ENCODE peak calls at places on chromosome 7, in six cellular contexts. One of them, this sample, is unnamed.

GRCh38 chr7:2175091-2175490 is 57.7 kb downstream of the MAD1L1 start:
- DNase-seq in left ventricle myocardium inferior: no peak
- DNase-seq in coronary artery: no peak
- DNase-seq in epithelial cell of proximal tubule: peak
- DNase-seq in A549: no peak
- DNase-seq in fibroblast of mammary gland: no peak
- DNase-seq in this sample: no peak

GRCh38 chr7:47786557-47787248 is 161.6 kb downstream of the PKD1L1 start:
- DNase-seq in left ventricle myocardium inferior: peak
- DNase-seq in coronary artery: peak
- DNase-seq in epithelial cell of proximal tubule: peak
- DNase-seq in A549: peak
- DNase-seq in fibroblast of mammary gland: peak
- DNase-seq in this sample: no peak

GRCh38 chr7:34143397-34143796 is 238.1 kb downstream of the BMPER start:
- DNase-seq in left ventricle myocardium inferior: no peak
- DNase-seq in coronary artery: no peak
- DNase-seq in epithelial cell of proximal tubule: no peak
- DNase-seq in A549: no peak
- DNase-seq in fibroblast of mammary gland: peak
- DNase-seq in this sample: no peak

GRCh38 chr7:2527505-2528464 is 8.2 kb downstream of the LFNG start:
- DNase-seq in left ventricle myocardium inferior: peak
- DNase-seq in coronary artery: no peak
- DNase-seq in epithelial cell of proximal tubule: no peak
- DNase-seq in A549: peak
- DNase-seq in fibroblast of mammary gland: peak
- DNase-seq in this sample: no peak

GRCh38 chr7:148935451-148935850 is 51.4 kb upstream of the EZH2 start:
- DNase-seq in left ventricle myocardium inferior: no peak
- DNase-seq in coronary artery: no peak
- DNase-seq in epithelial cell of proximal tubule: no peak
- DNase-seq in A549: no peak
- DNase-seq in fibroblast of mammary gland: no peak
- DNase-seq in this sample: no peak

GRCh38 chr7:93226310-93226709 is at the start of gene HEPACAM2:
- DNase-seq in left ventricle myocardium inferior: no peak
- DNase-seq in coronary artery: no peak
- DNase-seq in epithelial cell of proximal tubule: no peak
- DNase-seq in A549: no peak
- DNase-seq in fibroblast of mammary gland: no peak
- DNase-seq in this sample: no peak

GRCh38 chr7:82044497-82045080 is 274.7 kb upstream of the HGF start:
- DNase-seq in left ventricle myocardium inferior: no peak
- DNase-seq in coronary artery: no peak
- DNase-seq in epithelial cell of proximal tubule: no peak
- DNase-seq in A549: peak
- DNase-seq in fibroblast of mammary gland: peak
- DNase-seq in this sample: peak

GRCh38 chr7:129047761-129048160 is 7.2 kb downstream of the TNPO3 start:
- DNase-seq in left ventricle myocardium inferior: no peak
- DNase-seq in coronary artery: no peak
- DNase-seq in epithelial cell of proximal tubule: no peak
- DNase-seq in A549: no peak
- DNase-seq in fibroblast of mammary gland: no peak
- DNase-seq in this sample: no peak

GRCh38 chr7:43585521-43585920 is 2.6 kb downstream of the STK17A start:
- DNase-seq in left ventricle myocardium inferior: no peak
- DNase-seq in coronary artery: no peak
- DNase-seq in epithelial cell of proximal tubule: no peak
- DNase-seq in A549: no peak
- DNase-seq in fibroblast of mammary gland: peak
- DNase-seq in this sample: peak

GRCh38 chr7:126659124-126659523 is 593.6 kb downstream of the GRM8 start:
- DNase-seq in left ventricle myocardium inferior: no peak
- DNase-seq in coronary artery: no peak
- DNase-seq in epithelial cell of proximal tubule: no peak
- DNase-seq in A549: no peak
- DNase-seq in fibroblast of mammary gland: no peak
- DNase-seq in this sample: peak

GRCh38 chr7:154566877-154567276 is 436.0 kb downstream of the PAXIP1 start:
- DNase-seq in left ventricle myocardium inferior: no peak
- DNase-seq in coronary artery: no peak
- DNase-seq in epithelial cell of proximal tubule: no peak
- DNase-seq in A549: no peak
- DNase-seq in fibroblast of mammary gland: no peak
- DNase-seq in this sample: no peak

GRCh38 chr7:154569916-154570315 is 433.0 kb downstream of the PAXIP1 start:
- DNase-seq in left ventricle myocardium inferior: no peak
- DNase-seq in coronary artery: no peak
- DNase-seq in epithelial cell of proximal tubule: no peak
- DNase-seq in A549: no peak
- DNase-seq in fibroblast of mammary gland: no peak
- DNase-seq in this sample: no peak

GRCh38 chr7:154571772-154572171 is 431.2 kb downstream of the PAXIP1 start:
- DNase-seq in left ventricle myocardium inferior: no peak
- DNase-seq in coronary artery: no peak
- DNase-seq in epithelial cell of proximal tubule: no peak
- DNase-seq in A549: no peak
- DNase-seq in fibroblast of mammary gland: no peak
- DNase-seq in this sample: no peak

GRCh38 chr7:154564676-154565075 is 438.2 kb downstream of the PAXIP1 start:
- DNase-seq in left ventricle myocardium inferior: no peak
- DNase-seq in coronary artery: no peak
- DNase-seq in epithelial cell of proximal tubule: no peak
- DNase-seq in A549: no peak
- DNase-seq in fibroblast of mammary gland: no peak
- DNase-seq in this sample: no peak

DNA sequence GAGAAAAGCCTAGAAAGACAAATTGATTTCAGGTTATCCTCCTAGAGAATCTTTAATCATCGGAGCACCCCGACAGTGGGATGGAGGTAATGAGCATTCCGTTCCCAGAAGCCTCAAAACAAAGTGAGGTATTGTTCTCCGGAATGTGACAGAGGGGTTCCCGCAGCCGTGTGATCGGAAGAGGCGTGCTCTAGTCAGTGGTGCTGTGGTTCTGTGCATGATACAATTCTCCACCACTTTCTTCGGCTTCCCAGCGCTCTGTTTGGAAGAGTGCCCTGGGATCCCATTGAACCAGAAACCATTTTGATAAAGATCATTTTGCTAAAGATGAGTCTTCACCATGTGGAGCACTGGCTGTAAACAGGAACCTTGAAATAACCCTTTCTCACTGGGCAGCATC is 434.6 kb downstream of the PAXIP1 start:
- DNase-seq in left ventricle myocardium inferior: no peak
- DNase-seq in coronary artery: no peak
- DNase-seq in epithelial cell of proximal tubule: no peak
- DNase-seq in A549: no peak
- DNase-seq in fibroblast of mammary gland: no peak
- DNase-seq in this sample: no peak
- H3K4me3 ChIP-seq in left ventricle myocardium inferior: no peak
- H3K4me3 ChIP-seq in coronary artery: no peak
- H3K4me3 ChIP-seq in epithelial cell of proximal tubule: no peak
- H3K4me3 ChIP-seq in A549: no peak
- H3K4me3 ChIP-seq in fibroblast of mammary gland: no peak
- H3K4me3 ChIP-seq in this sample: no peak

DNA sequence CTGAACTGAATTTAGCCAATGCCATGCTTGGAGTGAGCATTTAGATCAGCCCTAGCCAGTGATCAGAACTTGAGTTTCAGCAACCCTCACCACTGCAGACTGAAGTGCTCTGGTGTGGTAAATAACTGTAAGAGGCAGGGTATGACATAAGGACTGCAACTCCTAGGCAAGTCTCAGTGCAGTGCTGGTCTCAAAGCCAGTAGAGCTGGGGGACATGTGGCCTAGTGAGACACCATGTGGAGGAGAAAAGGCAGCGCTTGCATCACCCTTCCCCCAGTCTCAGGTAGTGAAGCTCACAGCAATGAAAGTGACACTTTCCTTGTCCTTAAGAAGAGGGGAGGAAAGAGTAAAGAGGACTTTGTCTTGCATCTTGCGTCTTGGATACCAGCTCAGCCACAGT is 386.8 kb upstream of the POT1 start:
- DNase-seq in left ventricle myocardium inferior: no peak
- DNase-seq in coronary artery: no peak
- DNase-seq in epithelial cell of proximal tubule: peak
- DNase-seq in A549: peak
- DNase-seq in fibroblast of mammary gland: no peak
- DNase-seq in this sample: peak
- TF ChIP-seq CTCF in left ventricle myocardium inferior: no peak
- TF ChIP-seq CTCF in coronary artery: no peak
- TF ChIP-seq CTCF in epithelial cell of proximal tubule: peak
- TF ChIP-seq CTCF in A549: no peak
- TF ChIP-seq CTCF in fibroblast of mammary gland: no peak
- TF ChIP-seq CTCF in this sample: no peak

DNA sequence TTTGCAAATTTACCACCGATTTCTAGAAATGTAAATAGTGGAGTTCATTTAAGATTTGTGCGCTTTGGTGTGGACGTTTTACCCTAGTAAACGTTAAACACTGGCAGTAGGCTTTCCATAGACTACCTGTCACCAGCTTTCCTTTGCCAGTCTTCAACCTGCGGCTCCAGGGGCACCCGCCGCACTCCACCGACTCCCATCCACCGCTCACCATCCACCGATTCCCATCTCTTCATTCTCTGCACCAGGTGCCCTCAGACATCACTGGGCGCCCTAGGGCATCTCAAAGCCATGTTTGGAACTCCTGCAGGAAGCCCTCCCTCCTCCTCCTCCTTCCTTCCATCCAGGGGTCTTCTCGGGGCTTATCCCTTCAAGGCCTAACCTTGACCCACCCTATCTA is 1.4 kb upstream of the AP5Z1 start:
- DNase-seq in left ventricle myocardium inferior: no peak
- DNase-seq in coronary artery: no peak
- DNase-seq in epithelial cell of proximal tubule: no peak
- DNase-seq in A549: no peak
- DNase-seq in fibroblast of mammary gland: no peak
- DNase-seq in this sample: no peak
- H3K4me3 ChIP-seq in left ventricle myocardium inferior: no peak
- H3K4me3 ChIP-seq in coronary artery: peak
- H3K4me3 ChIP-seq in epithelial cell of proximal tubule: peak
- H3K4me3 ChIP-seq in A549: no peak
- H3K4me3 ChIP-seq in fibroblast of mammary gland: no peak
- H3K4me3 ChIP-seq in this sample: no peak

DNA sequence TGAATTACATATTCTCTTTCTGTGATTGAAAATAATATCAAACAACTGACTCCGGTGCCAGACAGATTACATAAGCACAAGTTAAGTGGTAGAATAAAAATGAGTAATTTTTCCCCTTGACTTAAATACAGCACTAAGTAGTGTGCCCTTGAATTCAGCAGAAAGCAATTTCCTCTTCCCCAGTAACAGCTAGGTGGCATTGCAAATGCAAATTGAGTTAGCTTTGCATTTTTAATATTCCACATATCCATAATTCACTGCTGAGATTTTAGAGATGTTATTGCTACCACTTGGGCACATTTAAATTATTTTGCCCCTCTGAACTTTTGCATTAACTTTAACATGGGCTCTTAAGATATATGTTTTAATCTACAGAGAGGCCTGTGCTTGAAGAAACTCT is 89.8 kb upstream of the NPVF start:
- DNase-seq in left ventricle myocardium inferior: no peak
- DNase-seq in coronary artery: no peak
- DNase-seq in epithelial cell of proximal tubule: no peak
- DNase-seq in A549: no peak
- DNase-seq in fibroblast of mammary gland: no peak
- DNase-seq in this sample: no peak
- TF ChIP-seq CTCF in left ventricle myocardium inferior: no peak
- TF ChIP-seq CTCF in coronary artery: no peak
- TF ChIP-seq CTCF in epithelial cell of proximal tubule: no peak
- TF ChIP-seq CTCF in A549: no peak
- TF ChIP-seq CTCF in fibroblast of mammary gland: no peak
- TF ChIP-seq CTCF in this sample: no peak

DNA sequence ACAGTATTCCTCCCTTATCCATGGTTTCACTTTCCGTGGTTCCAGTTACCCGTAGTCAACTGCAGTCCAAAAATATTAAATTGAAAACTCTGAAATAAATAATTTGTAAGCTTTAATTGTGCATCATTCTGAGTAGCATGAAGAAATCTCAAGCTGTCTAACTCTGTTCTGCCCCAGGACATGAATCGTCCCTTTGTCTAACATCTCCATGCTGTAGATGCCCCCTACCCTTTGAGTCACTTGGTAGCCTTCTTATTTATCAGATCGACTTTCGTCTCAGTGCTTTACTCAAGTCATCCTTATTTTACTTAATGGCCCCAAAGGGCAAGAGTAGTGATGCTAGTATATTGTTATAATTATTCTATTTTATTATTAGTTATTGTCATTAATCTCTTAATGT is 41.8 kb downstream of the CPED1 start:
- DNase-seq in left ventricle myocardium inferior: no peak
- DNase-seq in coronary artery: no peak
- DNase-seq in epithelial cell of proximal tubule: no peak
- DNase-seq in A549: no peak
- DNase-seq in fibroblast of mammary gland: no peak
- DNase-seq in this sample: no peak
- H3K4me3 ChIP-seq in left ventricle myocardium inferior: peak
- H3K4me3 ChIP-seq in coronary artery: peak
- H3K4me3 ChIP-seq in epithelial cell of proximal tubule: no peak
- H3K4me3 ChIP-seq in A549: no peak
- H3K4me3 ChIP-seq in fibroblast of mammary gland: no peak
- H3K4me3 ChIP-seq in this sample: no peak

DNA sequence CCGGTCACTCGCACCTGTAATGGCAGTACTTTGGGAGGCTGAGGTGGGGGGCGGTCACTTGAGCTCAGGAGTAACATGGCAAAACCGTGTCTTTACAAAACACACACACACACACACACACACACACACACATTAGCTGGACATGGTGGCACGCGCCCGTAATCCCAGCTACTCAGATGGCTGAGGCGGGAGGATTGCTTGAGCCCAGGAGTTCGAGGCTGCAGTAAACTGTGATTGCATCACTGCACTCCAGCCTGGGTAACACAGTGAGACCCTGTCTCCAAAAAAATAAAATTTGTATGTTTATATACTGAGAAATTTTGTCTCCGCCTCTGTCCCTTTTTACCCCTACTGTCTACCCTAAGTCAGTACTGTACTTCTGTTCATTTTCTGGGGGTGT is 86.6 kb downstream of the CUX1 start:
- DNase-seq in left ventricle myocardium inferior: no peak
- DNase-seq in coronary artery: no peak
- DNase-seq in epithelial cell of proximal tubule: no peak
- DNase-seq in A549: no peak
- DNase-seq in fibroblast of mammary gland: no peak
- DNase-seq in this sample: no peak
- TF ChIP-seq CTCF in left ventricle myocardium inferior: no peak
- TF ChIP-seq CTCF in coronary artery: no peak
- TF ChIP-seq CTCF in epithelial cell of proximal tubule: no peak
- TF ChIP-seq CTCF in A549: no peak
- TF ChIP-seq CTCF in fibroblast of mammary gland: no peak
- TF ChIP-seq CTCF in this sample: no peak

GRCh38 chr7:22354462-22354861 is 2.5 kb downstream of the RAPGEF5 start:
- DNase-seq in left ventricle myocardium inferior: no peak
- DNase-seq in coronary artery: no peak
- DNase-seq in epithelial cell of proximal tubule: no peak
- DNase-seq in A549: no peak
- DNase-seq in fibroblast of mammary gland: no peak
- DNase-seq in this sample: no peak
- H3K4me3 ChIP-seq in left ventricle myocardium inferior: no peak
- H3K4me3 ChIP-seq in coronary artery: no peak
- H3K4me3 ChIP-seq in epithelial cell of proximal tubule: no peak
- H3K4me3 ChIP-seq in A549: no peak
- H3K4me3 ChIP-seq in fibroblast of mammary gland: no peak
- H3K4me3 ChIP-seq in this sample: no peak

GRCh38 chr7:13725591-13725990 is 263.9 kb downstream of the ETV1 start:
- DNase-seq in left ventricle myocardium inferior: no peak
- DNase-seq in coronary artery: no peak
- DNase-seq in epithelial cell of proximal tubule: no peak
- DNase-seq in A549: no peak
- DNase-seq in fibroblast of mammary gland: peak
- DNase-seq in this sample: no peak
- TF ChIP-seq CTCF in left ventricle myocardium inferior: no peak
- TF ChIP-seq CTCF in coronary artery: no peak
- TF ChIP-seq CTCF in epithelial cell of proximal tubule: no peak
- TF ChIP-seq CTCF in A549: peak
- TF ChIP-seq CTCF in fibroblast of mammary gland: peak
- TF ChIP-seq CTCF in this sample: no peak

This sample was measured in GM12865.